ENCODE peak calls at places on chromosome 11, in six cellular contexts. B is stimulated activated CD4-positive, alpha-beta T cell treated with anti-CD3 and anti-CD28 coated beads, Interleukin-2, amount 100 ng/mL, for 24 hours; E is NCI-H146; R is effector CD4-positive, alpha-beta T cell; W is LoVo; M is fibroblast of villous mesenchyme. L is an unnamed sample.

GRCh38 chr11:63589000-63589399 is 25.2 kb downstream of the PLAAT3 start:
- DNase-seq in R (no peak), M (no peak), W (no peak), B (no peak), E (no peak), L (no peak)

GRCh38 chr11:95245038-95245437 is 14.0 kb upstream of the SESN3 start:
- DNase-seq in E (no peak), R (no peak), M (no peak), B (no peak), W (no peak), L (peak)

GRCh38 chr11:106956887-106957505 is 61.3 kb downstream of the GUCY1A2 start:
- DNase-seq in E (no peak), B (no peak), W (no peak), R (no peak), M (peak), L (no peak)

GRCh38 chr11:5691963-5692358 is 2.4 kb downstream of the TRIM22 start:
- DNase-seq in B (no peak), W (no peak), R (no peak), E (no peak), M (no peak), L (no peak)

GRCh38 chr11:99371257-99371656 is 350.5 kb downstream of the CNTN5 start:
- DNase-seq in B (no peak), R (no peak), M (no peak), E (no peak), W (no peak), L (no peak)

GRCh38 chr11:61914471-61915171 is 2.7 kb downstream of the RAB3IL1 start:
- DNase-seq in M (no peak), B (no peak), W (no peak), R (no peak), E (no peak), L (no peak)

GRCh38 chr11:61193596-61193995 is 9.7 kb upstream of the PGA3 start:
- DNase-seq in W (no peak), M (no peak), E (peak), B (no peak), R (no peak), L (no peak)

GRCh38 chr11:56885182-56885581 is 103.5 kb upstream of the OR5AK2 start:
- DNase-seq in R (no peak), M (no peak), E (no peak), W (no peak), B (no peak), L (peak)

GRCh38 chr11:65412271-65413076 is 10.1 kb upstream of the NEAT1 start:
- DNase-seq in M (no peak), B (no peak), R (no peak), W (no peak), E (no peak), L (no peak)

GRCh38 chr11:114129699-114130659 is 70.5 kb downstream of the ZBTB16 start:
- DNase-seq in E (no peak), R (no peak), B (no peak), W (no peak), M (no peak), L (no peak)

GRCh38 chr11:124276081-124276480 is 19.9 kb downstream of the OR8G5 start:
- DNase-seq in B (no peak), E (no peak), W (no peak), R (no peak), M (peak), L (peak)

GRCh38 chr11:103325686-103326069 is 216.5 kb downstream of the DYNC2H1 start:
- DNase-seq in M (no peak), B (no peak), W (no peak), E (no peak), R (no peak), L (no peak)